ENCODE peak calls at places on chromosome 2, in nine cellular contexts. N, T, H, G, P, B, Q, U and F are unnamed samples.

GRCh38 chr2:27092696-27093429 is 6.3 kb downstream of the KHK start:
- DNase-seq in U (no peak), P (no peak), N (no peak), B (no peak), T (no peak), G (no peak), Q (no peak), H (no peak), F (no peak)

GRCh38 chr2:207251022-207251421 is 85.3 kb upstream of the KLF7 start:
- DNase-seq in T (no peak), U (no peak), N (no peak), P (no peak), G (no peak), Q (no peak), B (no peak), H (no peak), F (no peak)

GRCh38 chr2:164599954-164600589 is 21.2 kb downstream of the GRB14 start:
- DNase-seq in G (no peak), N (peak; percentile 79), T (no peak), H (peak; percentile 46), P (peak; percentile 83), B (no peak), Q (no peak), U (peak; percentile 87), F (peak; percentile 80)

GRCh38 chr2:190978389-190979053 is 35.5 kb downstream of the STAT1 start:
- DNase-seq in H (no peak), T (no peak), G (no peak), P (peak; percentile 39), U (peak; percentile 84), Q (no peak), B (no peak), N (no peak), F (no peak)

GRCh38 chr2:69134546-69134945 is 121.6 kb downstream of the ANTXR1 start:
- DNase-seq in T (no peak), H (no peak), G (no peak), U (no peak), N (no peak), P (no peak), Q (no peak), B (no peak), F (no peak)

GRCh38 chr2:96267159-96267971 is 1.3 kb downstream of the CIAO1 start:
- DNase-seq in H (peak; percentile 51), U (no peak), B (no peak), G (no peak), P (no peak), T (peak; percentile 84), Q (no peak), N (peak; percentile 39), F (peak; percentile 77)

GRCh38 chr2:2286592-2286991 is 44.5 kb downstream of the MYT1L start:
- DNase-seq in B (no peak), P (no peak), G (no peak), H (no peak), U (no peak), T (no peak), N (no peak), Q (no peak), F (no peak)

GRCh38 chr2:47907097-47907781 is 941 bp upstream of the FBXO11 start:
- DNase-seq in Q (no peak), P (peak; percentile 29), N (no peak), G (no peak), U (no peak), H (no peak), B (no peak), T (no peak), F (no peak)

GRCh38 chr2:62199392-62200125 is 3.6 kb downstream of the B3GNT2 start:
- DNase-seq in B (no peak), G (no peak), H (no peak), P (peak; percentile 45), U (no peak), T (no peak), N (no peak), Q (no peak), F (no peak)

GRCh38 chr2:117336496-117336895 is 478.0 kb upstream of the DDX18 start:
- DNase-seq in T (no peak), G (no peak), P (no peak), U (no peak), N (no peak), Q (no peak), B (no peak), H (no peak), F (no peak)

GRCh38 chr2:80938463-80938862 is 633.9 kb upstream of the LRRTM1 start:
- DNase-seq in N (no peak), U (no peak), Q (no peak), G (no peak), T (no peak), P (no peak), H (no peak), B (no peak), F (no peak)

GRCh38 chr2:98559581-98559980 is 48.7 kb downstream of the COA5 start:
- DNase-seq in H (no peak), T (no peak), Q (no peak), B (no peak), N (no peak), G (no peak), P (no peak), U (no peak), F (no peak)

GRCh38 chr2:22329097-22329716 is 1055.8 kb upstream of the KLHL29 start:
- DNase-seq in T (no peak), U (no peak), H (no peak), B (no peak), N (no peak), G (no peak), Q (no peak), P (no peak), F (no peak)

GRCh38 chr2:223469270-223470057 is 132.7 kb downstream of the SCG2 start:
- DNase-seq in Q (peak; percentile 18), T (no peak), H (peak; percentile 41), P (peak; percentile 67), B (peak; percentile 77), U (peak; percentile 99), N (no peak), G (peak; percentile 78), F (no peak)

GRCh38 chr2:42598656-42599267 is 30.3 kb downstream of the MTA3 start:
- DNase-seq in Q (no peak), N (no peak), H (no peak), G (no peak), B (no peak), P (no peak), U (no peak), T (no peak), F (no peak)

GRCh38 chr2:207330912-207331311 is 165.2 kb upstream of the KLF7 start:
- DNase-seq in T (no peak), G (no peak), H (peak; percentile 64), B (no peak), Q (peak; percentile 74), P (peak; percentile 100), U (peak; percentile 96), N (peak; percentile 94), F (no peak)

GRCh38 chr2:74552914-74553811 is 579 bp downstream of the LOXL3 start:
- DNase-seq in H (peak; percentile 42), G (peak; percentile 75), T (no peak), B (no peak), U (no peak), N (no peak), Q (no peak), P (no peak), F (no peak)

GRCh38 chr2:67694464-67694863 is 297.3 kb downstream of the ETAA1 start:
- DNase-seq in P (no peak), Q (no peak), B (no peak), N (no peak), T (peak; percentile 77), H (no peak), U (no peak), G (no peak), F (no peak)

GRCh38 chr2:70986499-70987189 is 8.0 kb downstream of the TEX261 start:
- DNase-seq in H (no peak), P (no peak), B (peak; percentile 37), U (no peak), G (peak; percentile 44), Q (no peak), T (no peak), N (no peak), F (no peak)

GRCh38 chr2:219274392-219274921 is 4.7 kb upstream of the DNAJB2 start:
- DNase-seq in P (peak; percentile 95), T (no peak), Q (peak; percentile 37), G (no peak), U (peak; percentile 80), B (no peak), N (peak; percentile 64), H (no peak), F (peak; percentile 72)
- TF ChIP-seq CTCF in P (no peak), T (no peak), Q (no peak), G (no peak), U (no peak), B (no peak), N (no peak), H (no peak), F (no peak)

GRCh38 chr2:135055182-135055786 is 3.2 kb downstream of the RAB3GAP1 start:
- DNase-seq in Q (peak; percentile 24), G (no peak), U (peak; percentile 86), H (no peak), T (no peak), B (no peak), N (no peak), P (peak; percentile 75), F (no peak)
- H3K4me3 ChIP-seq in Q (no peak overlapping the region), G (no peak overlapping the region), U (no peak overlapping the region), H (no peak overlapping the region), T (no peak overlapping the region), B (no peak overlapping the region), N (no peak overlapping the region), P (no peak overlapping the region), F (no peak overlapping the region)

GRCh38 chr2:124027182-124027581 is 2.1 kb downstream of the CNTNAP5 start:
- DNase-seq in N (no peak), B (no peak), H (peak; percentile 26), P (peak; percentile 62), U (peak; percentile 36), T (no peak), G (no peak), Q (no peak), F (peak; percentile 59)

GRCh38 chr2:124024491-124025348 is at the start of gene CNTNAP5:
- DNase-seq in G (no peak), P (peak; percentile 10), N (no peak), B (peak; percentile 61), T (peak; percentile 80), U (peak; percentile 6), H (peak; percentile 54), Q (no peak), F (no peak)

GRCh38 chr2:124025896-124026295 is 809 bp downstream of the CNTNAP5 start:
- DNase-seq in Q (no peak), T (no peak), H (no peak), U (no peak), B (no peak), G (no peak), P (no peak), N (no peak), F (no peak)

GRCh38 chr2:124025349-124025720 is 248 bp downstream of the CNTNAP5 start:
- DNase-seq in T (no peak), P (no peak), U (no peak), B (no peak), G (no peak), Q (no peak), H (no peak), N (no peak), F (no peak)
- H3K27me3 ChIP-seq in T (peaks cover 46% of the 10 kb centered on the region), P (peaks cover 9% of the 10 kb centered on the region), U (no peaks in the 10 kb centered on the region), B (peaks cover 41% of the 10 kb centered on the region), G (peaks cover 23% of the 10 kb centered on the region), Q (no peaks in the 10 kb centered on the region), H (no peaks in the 10 kb centered on the region), N (no peaks in the 10 kb centered on the region), F (no peaks in the 10 kb centered on the region)

DNA sequence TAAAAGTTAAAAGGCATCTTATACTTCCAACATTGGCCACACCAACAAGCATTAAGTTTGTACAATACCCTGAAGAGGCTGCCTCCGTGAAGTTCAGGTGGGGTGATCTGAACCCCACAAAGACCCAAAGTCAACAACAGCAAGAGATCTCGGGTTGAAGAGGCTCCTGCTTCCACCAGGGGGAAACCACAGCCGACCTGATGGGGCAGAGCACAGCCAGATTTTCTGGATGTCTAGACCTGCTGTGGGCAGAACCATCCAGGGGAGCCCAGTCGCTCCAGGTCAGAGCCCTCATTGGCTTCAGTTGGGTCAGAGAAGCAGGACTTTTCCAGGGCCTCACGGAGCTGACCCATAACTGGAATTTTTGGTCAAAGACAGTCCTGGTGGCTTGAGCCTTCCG is 66.5 kb upstream of the ACKR3 start:
- DNase-seq in T (no peak), N (no peak), P (no peak), B (no peak), Q (no peak), U (no peak), G (no peak), H (no peak), F (no peak)
- TF ChIP-seq CTCF in T (no peak), N (peak; percentile 37), P (peak; percentile 16), B (no peak), Q (peak; percentile 8), U (peak; percentile 48), G (no peak), H (peak; percentile 24), F (no peak)